ENCODE peak calls at places on chromosomes 12 and 14, in four cellular contexts. One of them, this sample, is unnamed.

GRCh38 chr12:6463858-6464257 is 6.6 kb downstream of the VAMP1 start:
- DNase-seq in OCI-LY7: no peak
- DNase-seq in esophagus squamous epithelium: no peak
- DNase-seq in astrocyte: no peak
- DNase-seq in this sample: no peak

GRCh38 chr12:4584896-4585295 is 22.9 kb downstream of the DYRK4 start:
- DNase-seq in OCI-LY7: no peak
- DNase-seq in esophagus squamous epithelium: no peak
- DNase-seq in astrocyte: no peak
- DNase-seq in this sample: no peak

GRCh38 chr12:64086946-64087345 is 135.2 kb downstream of the KICS2 start:
- DNase-seq in OCI-LY7: no peak
- DNase-seq in esophagus squamous epithelium: no peak
- DNase-seq in astrocyte: no peak
- DNase-seq in this sample: no peak

GRCh38 chr12:49954863-49955830 is 4.6 kb downstream of the AQP2 start:
- DNase-seq in OCI-LY7: no peak
- DNase-seq in esophagus squamous epithelium: no peak
- DNase-seq in astrocyte: no peak
- DNase-seq in this sample: no peak

GRCh38 chr14:72965249-72965648 is 39.0 kb downstream of the DCAF4 start:
- DNase-seq in OCI-LY7: no peak
- DNase-seq in esophagus squamous epithelium: no peak
- DNase-seq in astrocyte: peak; percentile 12
- DNase-seq in this sample: no peak

GRCh38 chr12:122265433-122265832 is 861 bp downstream of the VPS33A start:
- DNase-seq in OCI-LY7: peak; percentile 12
- DNase-seq in esophagus squamous epithelium: no peak
- DNase-seq in astrocyte: no peak
- DNase-seq in this sample: no peak

GRCh38 chr14:57492859-57493258 is 798 bp downstream of the CCDC198 start:
- DNase-seq in OCI-LY7: no peak
- DNase-seq in esophagus squamous epithelium: no peak
- DNase-seq in astrocyte: peak; percentile 88
- DNase-seq in this sample: no peak

GRCh38 chr14:57390806-57391562 is 598 bp downstream of the NAA30 start:
- DNase-seq in OCI-LY7: peak; percentile 52
- DNase-seq in esophagus squamous epithelium: peak; percentile 41
- DNase-seq in astrocyte: peak; percentile 26
- DNase-seq in this sample: no peak

GRCh38 chr12:93244514-93245077 is 133.1 kb upstream of the NUDT4 start:
- DNase-seq in OCI-LY7: no peak
- DNase-seq in esophagus squamous epithelium: no peak
- DNase-seq in astrocyte: no peak
- DNase-seq in this sample: no peak

GRCh38 chr12:49762468-49762847 is 21.1 kb downstream of the TMBIM6 start:
- DNase-seq in OCI-LY7: no peak
- DNase-seq in esophagus squamous epithelium: no peak
- DNase-seq in astrocyte: no peak
- DNase-seq in this sample: no peak

GRCh38 chr14:100292301-100292775 is 13.9 kb downstream of the SLC25A29 start:
- DNase-seq in OCI-LY7: no peak
- DNase-seq in esophagus squamous epithelium: no peak
- DNase-seq in astrocyte: no peak
- DNase-seq in this sample: no peak

GRCh38 chr14:106200539-106201310 is 674.3 kb downstream of the TMEM121 start:
- DNase-seq in OCI-LY7: no peak
- DNase-seq in esophagus squamous epithelium: no peak
- DNase-seq in astrocyte: no peak
- DNase-seq in this sample: no peak

GRCh38 chr12:26275313-26276257 is 80.2 kb downstream of the SSPN start:
- DNase-seq in OCI-LY7: no peak
- DNase-seq in esophagus squamous epithelium: no peak
- DNase-seq in astrocyte: peak; percentile 62
- DNase-seq in this sample: no peak

GRCh38 chr12:2683283-2684025 is 111.3 kb upstream of the FKBP4 start:
- DNase-seq in OCI-LY7: no peak
- DNase-seq in esophagus squamous epithelium: no peak
- DNase-seq in astrocyte: no peak
- DNase-seq in this sample: peak; percentile 25

GRCh38 chr12:104998423-104999346 is 12.6 kb downstream of the NOPCHAP1 start:
- DNase-seq in OCI-LY7: no peak
- DNase-seq in esophagus squamous epithelium: no peak
- DNase-seq in astrocyte: no peak
- DNase-seq in this sample: peak; percentile 35

GRCh38 chr14:32078794-32079663 is 1.9 kb downstream of the ARHGAP5 start:
- DNase-seq in OCI-LY7: no peak
- DNase-seq in esophagus squamous epithelium: no peak
- DNase-seq in astrocyte: peak; percentile 60
- DNase-seq in this sample: no peak

GRCh38 chr12:94208433-94208921 is 60.1 kb downstream of the PLXNC1 start:
- DNase-seq in OCI-LY7: peak; percentile 22
- DNase-seq in esophagus squamous epithelium: no peak
- DNase-seq in astrocyte: no peak
- DNase-seq in this sample: no peak

GRCh38 chr12:9761407-9761736 is 671 bp upstream of the CD69 start:
- DNase-seq in OCI-LY7: no peak
- DNase-seq in esophagus squamous epithelium: no peak
- DNase-seq in astrocyte: peak; percentile 12
- DNase-seq in this sample: no peak

GRCh38 chr12:102543494-102543893 is 63.1 kb upstream of the IGF1 start:
- DNase-seq in OCI-LY7: no peak
- DNase-seq in esophagus squamous epithelium: no peak
- DNase-seq in astrocyte: no peak
- DNase-seq in this sample: no peak

GRCh38 chr12:121364657-121365265 is 12.6 kb upstream of the ANAPC5 start:
- DNase-seq in OCI-LY7: no peak
- DNase-seq in esophagus squamous epithelium: no peak
- DNase-seq in astrocyte: peak; percentile 25
- DNase-seq in this sample: no peak

GRCh38 chr12:11863988-11864387 is 206.8 kb upstream of the BCL2L14 start:
- DNase-seq in OCI-LY7: no peak
- DNase-seq in esophagus squamous epithelium: no peak
- DNase-seq in astrocyte: no peak
- DNase-seq in this sample: no peak

GRCh38 chr12:26691234-26691970 is 141.6 kb downstream of the ITPR2 start:
- DNase-seq in OCI-LY7: no peak
- DNase-seq in esophagus squamous epithelium: no peak
- DNase-seq in astrocyte: peak; percentile 98
- DNase-seq in this sample: no peak

GRCh38 chr12:104585448-104586055 is 128.8 kb downstream of the CHST11 start:
- DNase-seq in OCI-LY7: no peak
- DNase-seq in esophagus squamous epithelium: no peak
- DNase-seq in astrocyte: no peak
- DNase-seq in this sample: no peak

GRCh38 chr14:99118046-99118721 is 153.8 kb downstream of the BCL11B start:
- DNase-seq in OCI-LY7: no peak
- DNase-seq in esophagus squamous epithelium: no peak
- DNase-seq in astrocyte: no peak
- DNase-seq in this sample: peak; percentile 26

GRCh38 chr12:16100206-16100605 is 177.3 kb downstream of the SLC15A5 start:
- DNase-seq in OCI-LY7: no peak
- DNase-seq in esophagus squamous epithelium: no peak
- DNase-seq in astrocyte: no peak
- DNase-seq in this sample: no peak

GRCh38 chr14:89750909-89751502 is 203.5 kb downstream of the EFCAB11 start:
- DNase-seq in OCI-LY7: no peak
- DNase-seq in esophagus squamous epithelium: no peak
- DNase-seq in astrocyte: no peak
- DNase-seq in this sample: no peak

GRCh38 chr12:57730336-57731067 is 8.0 kb downstream of the AGAP2 start:
- DNase-seq in OCI-LY7: no peak
- DNase-seq in esophagus squamous epithelium: no peak
- DNase-seq in astrocyte: no peak
- DNase-seq in this sample: no peak

GRCh38 chr12:132736913-132737312 is 24.7 kb downstream of the ANKLE2 start:
- DNase-seq in OCI-LY7: no peak
- DNase-seq in esophagus squamous epithelium: no peak
- DNase-seq in astrocyte: no peak
- DNase-seq in this sample: no peak

GRCh38 chr14:67999290-67999689 is 179.7 kb downstream of the RAD51B start:
- DNase-seq in OCI-LY7: no peak
- DNase-seq in esophagus squamous epithelium: no peak
- DNase-seq in astrocyte: peak; percentile 82
- DNase-seq in this sample: no peak

GRCh38 chr12:21662122-21662792 is 4.6 kb upstream of the LDHB start:
- DNase-seq in OCI-LY7: no peak
- DNase-seq in esophagus squamous epithelium: no peak
- DNase-seq in astrocyte: no peak
- DNase-seq in this sample: no peak

GRCh38 chr12:106113042-106113441 is 25.7 kb downstream of the NUAK1 start:
- DNase-seq in OCI-LY7: no peak
- DNase-seq in esophagus squamous epithelium: no peak
- DNase-seq in astrocyte: peak; percentile 81
- DNase-seq in this sample: no peak

GRCh38 chr14:61602733-61603077 is 92.6 kb upstream of the HIF1A start:
- DNase-seq in OCI-LY7: no peak
- DNase-seq in esophagus squamous epithelium: no peak
- DNase-seq in astrocyte: peak; percentile 56
- DNase-seq in this sample: no peak

GRCh38 chr14:55449116-55449515 is 8.7 kb upstream of the TBPL2 start:
- DNase-seq in OCI-LY7: no peak
- DNase-seq in esophagus squamous epithelium: no peak
- DNase-seq in astrocyte: no peak
- DNase-seq in this sample: no peak

GRCh38 chr14:55450124-55450523 is 9.7 kb upstream of the TBPL2 start:
- DNase-seq in OCI-LY7: no peak
- DNase-seq in esophagus squamous epithelium: no peak
- DNase-seq in astrocyte: no peak
- DNase-seq in this sample: no peak

GRCh38 chr14:55448146-55448614 is 7.8 kb upstream of the TBPL2 start:
- DNase-seq in OCI-LY7: no peak
- DNase-seq in esophagus squamous epithelium: no peak
- DNase-seq in astrocyte: peak; percentile 97
- DNase-seq in this sample: no peak

GRCh38 chr14:55446127-55446736 is 5.8 kb upstream of the TBPL2 start:
- DNase-seq in OCI-LY7: peak; percentile 71
- DNase-seq in esophagus squamous epithelium: no peak
- DNase-seq in astrocyte: peak; percentile 61
- DNase-seq in this sample: peak; percentile 65

GRCh38 chr14:55446833-55447232 is 6.4 kb upstream of the TBPL2 start:
- DNase-seq in OCI-LY7: no peak
- DNase-seq in esophagus squamous epithelium: no peak
- DNase-seq in astrocyte: peak; percentile 89
- DNase-seq in this sample: no peak
- H3K27ac ChIP-seq in OCI-LY7: no peak overlapping the region
- H3K27ac ChIP-seq in esophagus squamous epithelium: no peak overlapping the region
- H3K27ac ChIP-seq in astrocyte: peak overlapping the region; percentile 82
- H3K27ac ChIP-seq in this sample: no peak overlapping the region

GRCh38 chr12:113961921-113962710 is 4.0 kb downstream of the RBM19 start:
- DNase-seq in OCI-LY7: no peak
- DNase-seq in esophagus squamous epithelium: no peak
- DNase-seq in astrocyte: no peak
- DNase-seq in this sample: no peak
- H3K27ac ChIP-seq in OCI-LY7: no peak overlapping the region
- H3K27ac ChIP-seq in esophagus squamous epithelium: no peak overlapping the region
- H3K27ac ChIP-seq in astrocyte: no peak overlapping the region
- H3K27ac ChIP-seq in this sample: no peak overlapping the region

DNA sequence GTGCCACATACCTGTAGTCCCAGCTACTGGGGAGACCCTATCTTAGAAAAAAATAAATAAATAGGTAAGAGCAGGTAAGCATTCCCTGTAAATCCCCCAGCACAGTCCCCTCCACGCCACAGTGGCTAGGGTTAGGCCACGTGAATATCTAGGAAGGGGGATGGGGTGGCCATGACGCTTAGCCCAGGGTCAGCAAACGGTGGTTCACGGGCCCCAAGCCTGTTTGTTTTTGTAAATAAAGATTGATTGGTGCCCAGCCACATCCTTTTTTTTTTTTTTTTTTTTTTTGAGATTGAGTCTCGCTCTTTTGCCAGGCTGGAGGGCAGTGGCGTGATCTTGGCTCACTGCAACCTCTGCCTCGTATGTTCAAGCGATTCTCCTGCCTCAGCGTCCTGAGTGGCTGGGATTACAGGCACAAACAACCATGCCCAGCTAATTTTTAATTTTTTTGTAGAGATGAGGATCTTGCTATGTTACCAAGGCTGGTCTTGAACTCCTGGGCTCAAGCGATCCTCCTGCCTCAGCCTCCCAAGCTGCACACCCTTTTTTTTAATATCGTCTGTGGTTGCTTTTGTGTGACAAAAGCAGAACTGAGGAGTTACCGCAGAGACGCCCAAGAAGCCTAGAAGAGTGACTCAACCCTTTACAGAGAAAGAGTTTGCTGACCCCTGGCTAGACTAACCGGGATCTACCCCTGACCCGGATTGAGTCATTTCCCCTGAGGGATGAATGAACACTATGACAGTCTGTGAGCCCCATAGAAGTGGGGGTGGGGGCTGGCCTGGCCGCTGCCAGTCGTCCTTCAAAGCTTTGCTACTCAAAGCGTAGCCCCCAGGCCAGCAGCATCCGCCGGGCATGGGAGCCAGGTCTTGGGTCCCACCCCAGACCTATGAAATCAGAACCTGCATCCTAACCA is 113.7 kb upstream of the NCOR2 start:
- DNase-seq in OCI-LY7: peak; percentile 32
- DNase-seq in esophagus squamous epithelium: no peak
- DNase-seq in astrocyte: peak; percentile 94
- DNase-seq in this sample: no peak
- H3K27ac ChIP-seq in OCI-LY7: no peak overlapping the region
- H3K27ac ChIP-seq in esophagus squamous epithelium: peak overlapping the region; percentile 83
- H3K27ac ChIP-seq in astrocyte: peak overlapping the region; percentile 95
- H3K27ac ChIP-seq in this sample: peak overlapping the region; percentile 5

GRCh38 chr14:38868415-38869290 is 234.4 kb downstream of the SEC23A start:
- DNase-seq in OCI-LY7: no peak
- DNase-seq in esophagus squamous epithelium: no peak
- DNase-seq in astrocyte: no peak
- DNase-seq in this sample: no peak

GRCh38 chr14:38877744-38878388 is 225.2 kb downstream of the SEC23A start:
- DNase-seq in OCI-LY7: no peak
- DNase-seq in esophagus squamous epithelium: no peak
- DNase-seq in astrocyte: no peak
- DNase-seq in this sample: no peak

GRCh38 chr14:38870437-38870836 is 232.6 kb downstream of the SEC23A start:
- DNase-seq in OCI-LY7: no peak
- DNase-seq in esophagus squamous epithelium: no peak
- DNase-seq in astrocyte: peak; percentile 1
- DNase-seq in this sample: no peak

DNA sequence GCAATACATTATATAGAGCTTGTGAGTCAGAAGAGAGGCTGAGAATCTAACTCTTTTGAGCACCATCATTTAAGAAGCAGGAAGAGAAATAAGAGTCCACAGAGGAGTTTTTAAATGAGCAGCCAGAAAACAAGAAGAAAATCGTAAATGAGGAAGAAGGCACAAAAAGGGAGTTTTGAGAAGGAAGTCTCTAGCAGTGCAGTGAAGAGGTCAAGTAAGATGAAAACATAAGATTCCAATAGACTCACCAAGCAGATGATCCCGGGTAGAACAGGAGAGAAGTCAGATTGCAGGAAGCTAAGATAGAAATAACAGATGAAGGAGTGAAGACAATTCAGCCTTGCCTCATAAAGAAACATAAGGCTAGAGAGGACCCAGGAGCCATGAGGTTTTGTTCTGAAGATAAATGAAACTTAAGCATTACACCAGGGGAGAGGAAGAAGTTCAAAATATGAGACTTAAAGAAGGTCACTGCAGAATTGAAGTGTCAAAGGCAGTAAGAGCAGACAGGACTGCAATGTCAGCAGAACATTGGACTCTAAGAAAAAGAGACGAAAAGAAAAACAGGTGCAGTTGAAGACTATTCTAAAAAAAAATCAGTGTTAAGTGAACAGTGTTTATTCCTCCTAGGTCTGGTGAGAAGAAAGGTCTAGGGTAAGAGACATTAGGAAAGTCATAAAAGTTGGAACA is 229.0 kb downstream of the SEC23A start:
- DNase-seq in OCI-LY7: no peak
- DNase-seq in esophagus squamous epithelium: no peak
- DNase-seq in astrocyte: no peak
- DNase-seq in this sample: no peak
- H3K27ac ChIP-seq in OCI-LY7: no peak overlapping the region
- H3K27ac ChIP-seq in esophagus squamous epithelium: no peak overlapping the region
- H3K27ac ChIP-seq in astrocyte: no peak overlapping the region
- H3K27ac ChIP-seq in this sample: no peak overlapping the region